ENCODE peak calls at places on chromosomes 16 and 17, in seven cellular contexts. K, I, A, S, C, P and X are unnamed samples.

GRCh38 chr16:10839271-10839661 is 20.7 kb upstream of the TVP23A start:
- DNase-seq in I (peak; percentile 77), A (no peak), P (no peak), S (no peak), K (no peak), C (no peak), X (no peak)

GRCh38 chr17:61073799-61074513 is 325.7 kb upstream of the TBX2 start:
- DNase-seq in A (no peak), K (no peak), P (no peak), C (no peak), S (no peak), I (no peak), X (no peak)

GRCh38 chr17:74545456-74546230 is at the start of gene CD300C:
- DNase-seq in P (no peak), C (no peak), I (no peak), S (no peak), A (peak; percentile 25), K (peak; percentile 30), X (no peak)

GRCh38 chr17:14205992-14206461 is 30.6 kb downstream of the CDRT15 start:
- DNase-seq in K (peak; percentile 87), S (peak; percentile 86), I (peak; percentile 82), C (peak; percentile 92), P (no peak), A (peak; percentile 79), X (peak; percentile 86)

GRCh38 chr17:74639704-74640142 is 16.2 kb upstream of the CD300E start:
- DNase-seq in S (no peak), A (no peak), I (no peak), K (no peak), C (no peak), P (peak; percentile 22), X (no peak)

GRCh38 chr16:83842755-83843507 is 35.2 kb downstream of the HSBP1 start:
- DNase-seq in C (no peak), S (no peak), A (no peak), I (no peak), P (peak; percentile 56), K (no peak), X (peak; percentile 31)

GRCh38 chr17:75267403-75268232 is 3.4 kb downstream of the MIF4GD start:
- DNase-seq in A (peak; percentile 74), I (no peak), S (no peak), P (no peak), C (peak; percentile 39), K (no peak), X (peak; percentile 58)

GRCh38 chr17:9941305-9941704 is 36.2 kb upstream of the RCVRN start:
- DNase-seq in A (no peak), C (no peak), K (peak; percentile 4), I (no peak), S (no peak), P (no peak), X (no peak)

GRCh38 chr17:2075336-2076056 is 20.6 kb downstream of the HIC1 start:
- DNase-seq in I (no peak), A (peak; percentile 24), K (no peak), C (peak; percentile 66), S (no peak), P (no peak), X (no peak)

GRCh38 chr17:16935241-16935663 is 36.7 kb downstream of the TNFRSF13B start:
- DNase-seq in P (no peak), C (no peak), I (no peak), A (no peak), S (no peak), K (peak; percentile 5), X (no peak)

GRCh38 chr16:57150682-57151330 is 35.0 kb downstream of the PSME3IP1 start:
- DNase-seq in A (no peak), C (no peak), K (no peak), S (no peak), P (no peak), I (no peak), X (no peak)

GRCh38 chr16:17068524-17068923 is 402.2 kb downstream of the XYLT1 start:
- DNase-seq in S (no peak), A (no peak), P (no peak), C (no peak), I (no peak), K (no peak), X (no peak)
- H3K27ac ChIP-seq in S (no peak overlapping the region), A (no peak overlapping the region), P (no peak overlapping the region), C (no peak overlapping the region), I (no peak overlapping the region), K (no peak overlapping the region), X (no peak overlapping the region)

DNA sequence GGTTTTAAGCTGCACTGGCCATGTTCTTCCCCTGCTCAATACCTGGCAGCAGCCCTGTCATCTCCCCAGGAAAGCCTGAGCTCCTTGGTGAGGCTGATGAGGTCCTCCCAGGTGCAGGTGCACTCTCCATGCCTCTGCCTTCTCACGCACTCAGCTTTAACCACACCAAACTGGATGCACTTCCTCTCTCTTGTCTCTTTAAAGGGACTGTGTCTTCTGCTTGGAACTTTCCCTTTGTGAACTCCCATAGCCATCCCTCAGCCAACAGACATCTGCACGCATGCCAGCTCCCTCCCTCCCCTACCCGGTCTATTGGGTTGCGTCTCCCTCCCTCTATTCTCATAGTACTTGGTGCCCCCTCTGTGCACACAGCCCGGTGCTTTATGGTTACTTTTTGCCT is 231.2 kb downstream of the MSI2 start:
- DNase-seq in S (no peak), A (no peak), I (no peak), K (no peak), P (no peak), C (no peak), X (no peak)
- H3K4me1 ChIP-seq in S (no peaks in the 10 kb centered on the region), A (no peaks in the 10 kb centered on the region), I (no peaks in the 10 kb centered on the region), K (peaks cover 70% of the 10 kb centered on the region), P (no peaks in the 10 kb centered on the region), C (peaks cover 66% of the 10 kb centered on the region), X (peaks cover 5% of the 10 kb centered on the region)

GRCh38 chr16:21284414-21284813 is 6.3 kb upstream of the CRYM start:
- DNase-seq in C (no peak), A (no peak), K (no peak), P (no peak), I (no peak), S (no peak), X (no peak)
- H3K4me3 ChIP-seq in C (peak overlapping the region; percentile 60), A (peak overlapping the region; percentile 36), K (peak overlapping the region; percentile 65), P (no peak overlapping the region), I (no peak overlapping the region), S (no peak overlapping the region), X (no peak overlapping the region)

GRCh38 chr17:55292094-55292493 is 27.3 kb downstream of the HLF start:
- DNase-seq in P (no peak), C (no peak), I (no peak), S (no peak), A (no peak), K (no peak), X (no peak)

GRCh38 chr17:55289106-55289446 is 24.3 kb downstream of the HLF start:
- DNase-seq in K (peak; percentile 44), P (no peak), A (no peak), S (no peak), I (no peak), C (no peak), X (no peak)

GRCh38 chr17:55288356-55289105 is 23.8 kb downstream of the HLF start:
- DNase-seq in P (no peak), A (no peak), S (no peak), C (no peak), K (no peak), I (no peak), X (no peak)

GRCh38 chr17:55289978-55290377 is 25.2 kb downstream of the HLF start:
- DNase-seq in K (no peak), I (no peak), A (no peak), S (no peak), C (no peak), P (no peak), X (no peak)

GRCh38 chr17:55290721-55291507 is 26.2 kb downstream of the HLF start:
- DNase-seq in S (no peak), C (no peak), A (no peak), K (no peak), I (no peak), P (no peak), X (no peak)
- H3K27ac ChIP-seq in S (no peak overlapping the region), C (no peak overlapping the region), A (no peak overlapping the region), K (peak overlapping the region; percentile 96), I (no peak overlapping the region), P (no peak overlapping the region), X (no peak overlapping the region)

GRCh38 chr16:67517661-67518423 is 10.8 kb upstream of the RIPOR1 start:
- DNase-seq in P (peak; percentile 79), S (no peak), C (no peak), I (no peak), A (no peak), K (no peak), X (peak; percentile 74)
- H3K4me1 ChIP-seq in P (peaks cover 4% of the 10 kb centered on the region), S (peaks cover 13% of the 10 kb centered on the region), C (peaks cover 3% of the 10 kb centered on the region), I (no peaks in the 10 kb centered on the region), A (no peaks in the 10 kb centered on the region), K (peaks cover 18% of the 10 kb centered on the region), X (peaks cover 3% of the 10 kb centered on the region)

GRCh38 chr16:81476732-81477131 is 32.1 kb downstream of the CMIP start:
- DNase-seq in S (no peak), K (no peak), C (no peak), P (no peak), I (no peak), A (no peak), X (no peak)

GRCh38 chr16:81473969-81474959 is 29.7 kb downstream of the CMIP start:
- DNase-seq in I (no peak), S (no peak), K (peak; percentile 11), P (no peak), C (no peak), A (no peak), X (peak; percentile 49)

GRCh38 chr16:81480856-81481821 is 36.5 kb downstream of the CMIP start:
- DNase-seq in C (peak; percentile 75), I (no peak), S (no peak), P (peak; percentile 87), A (peak; percentile 47), K (no peak), X (peak; percentile 34)

GRCh38 chr16:81478876-81479496 is 34.4 kb downstream of the CMIP start:
- DNase-seq in A (peak; percentile 71), C (peak; percentile 60), I (no peak), K (peak; percentile 49), S (no peak), P (peak; percentile 87), X (peak; percentile 61)

DNA sequence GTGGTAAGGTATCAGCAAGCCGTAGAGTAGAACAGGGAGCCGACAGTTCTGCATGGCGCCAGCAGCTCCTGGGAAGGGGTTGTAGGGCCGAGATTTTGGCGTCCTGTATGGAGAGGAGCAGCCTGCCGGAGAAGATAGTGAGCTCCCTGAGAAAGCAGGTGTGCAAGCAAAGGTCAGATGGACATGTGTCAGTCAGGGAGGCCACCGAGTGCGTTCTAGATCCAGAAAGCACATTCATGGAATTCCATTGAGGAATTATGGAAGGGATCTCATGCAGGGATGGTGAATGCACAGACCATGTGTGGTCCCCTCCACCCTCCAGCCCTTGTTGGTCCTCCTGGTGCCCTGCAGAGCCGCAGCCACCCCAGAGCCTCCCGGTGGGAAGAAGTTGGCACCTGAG is 33.7 kb downstream of the CMIP start:
- DNase-seq in P (no peak), C (peak; percentile 37), K (peak; percentile 10), S (no peak), I (no peak), A (no peak), X (no peak)
- H3K4me3 ChIP-seq in P (no peak overlapping the region), C (no peak overlapping the region), K (peak overlapping the region; percentile 6), S (no peak overlapping the region), I (no peak overlapping the region), A (no peak overlapping the region), X (no peak overlapping the region)

DNA sequence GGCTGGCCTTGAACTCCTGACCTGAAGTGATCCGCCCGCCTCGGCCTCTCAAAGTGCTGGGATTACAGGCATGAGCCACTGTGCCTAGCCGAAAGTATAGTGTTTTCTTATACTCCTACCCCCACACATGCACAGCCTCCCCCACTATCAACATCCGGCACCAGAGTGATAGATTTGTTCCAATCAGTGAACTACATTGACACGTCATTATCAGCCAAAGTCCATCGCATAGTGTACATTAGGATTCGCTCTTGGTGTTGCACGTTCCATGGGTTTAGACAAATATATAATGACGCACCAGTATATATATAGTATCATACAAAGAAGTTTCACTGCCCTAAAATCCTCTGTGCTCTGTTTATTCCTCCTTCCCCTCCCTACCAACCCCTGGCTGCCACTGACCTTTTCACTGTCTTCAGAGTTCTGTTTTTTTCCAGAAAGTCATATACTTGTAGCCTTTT is 11.9 kb upstream of the TM4SF5 start:
- DNase-seq in A (no peak), P (no peak), I (no peak), C (peak; percentile 1), S (no peak), K (no peak), X (peak; percentile 97)
- H3K27ac ChIP-seq in A (no peak overlapping the region), P (no peak overlapping the region), I (no peak overlapping the region), C (no peak overlapping the region), S (no peak overlapping the region), K (no peak overlapping the region), X (no peak overlapping the region)